ENCODE peak calls at places on chromosome 22, in four cellular contexts. W is IMR-90, R is mesendoderm, Z is H1. G is an unnamed sample.

GRCh38 chr22:41902016-41902415 is 12.9 kb downstream of the SHISA8 start:
- DNase-seq in W (no peak), R (no peak), Z (no peak), G (peak)

GRCh38 chr22:20312396-20313191 is 7.3 kb downstream of the DGCR6L start:
- DNase-seq in Z (no peak), W (no peak), R (no peak), G (peak)

GRCh38 chr22:19831016-19831415 is 23.7 kb downstream of the GNB1L start:
- DNase-seq in W (no peak), Z (no peak), R (no peak), G (no peak)

GRCh38 chr22:41288245-41288946 is 2.4 kb upstream of the RANGAP1 start:
- DNase-seq in R (peak), Z (no peak), W (peak), G (peak)

GRCh38 chr22:27993201-27993635 is 74.2 kb upstream of the PITPNB start:
- DNase-seq in Z (no peak), W (no peak), R (no peak), G (peak)

GRCh38 chr22:20118572-20119020 is 1.6 kb upstream of the TRMT2A start:
- DNase-seq in Z (no peak), W (no peak), R (no peak), G (no peak)

GRCh38 chr22:29245626-29246385 is 22.0 kb downstream of the RHBDD3 start:
- DNase-seq in W (peak), R (peak), Z (no peak), G (peak)

GRCh38 chr22:48331691-48332220 is 1495.9 kb downstream of the BRD1 start:
- DNase-seq in W (no peak), R (no peak), Z (no peak), G (no peak)

GRCh38 chr22:24726848-24727217 is 47.7 kb downstream of the PIWIL3 start:
- DNase-seq in Z (no peak), W (no peak), R (no peak), G (no peak)

GRCh38 chr22:42937164-42937854 is 77.6 kb downstream of the PACSIN2 start:
- DNase-seq in W (peak), R (peak), Z (no peak), G (peak)

GRCh38 chr22:47251911-47252310 is 489.5 kb downstream of the TBC1D22A start:
- DNase-seq in R (no peak), W (no peak), Z (no peak), G (no peak)

GRCh38 chr22:49238181-49239141 is 589.2 kb downstream of the BRD1 start:
- DNase-seq in Z (no peak), R (no peak), W (no peak), G (peak)

GRCh38 chr22:48819232-48819631 is 1008.4 kb downstream of the BRD1 start:
- DNase-seq in W (no peak), Z (no peak), R (no peak), G (no peak)

GRCh38 chr22:23763579-23764331 is 965 bp downstream of the C22orf15 start:
- DNase-seq in W (no peak), R (peak), Z (no peak), G (peak)

GRCh38 chr22:26724414-26724813 is 67.0 kb downstream of the MIAT start:
- DNase-seq in R (no peak), W (no peak), Z (no peak), G (no peak)

DNA sequence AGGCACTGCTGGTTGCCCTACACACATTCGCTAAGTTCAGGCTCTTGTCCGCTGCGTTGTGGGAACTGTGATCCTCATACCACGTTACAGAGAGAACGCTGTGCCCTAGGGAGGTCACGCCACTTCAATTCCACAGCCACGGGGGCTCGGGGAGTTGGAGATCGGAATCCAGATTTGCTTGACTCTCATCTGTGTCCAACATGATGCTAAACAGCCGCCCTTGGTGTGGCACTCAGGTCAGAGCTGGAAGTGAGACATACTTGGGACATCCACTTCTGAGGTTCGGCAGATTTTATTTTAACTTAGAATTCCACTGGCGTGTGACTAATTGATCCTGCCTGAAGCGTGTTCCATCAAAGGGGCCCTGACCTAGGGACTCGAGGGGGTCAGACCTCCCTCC is 41.7 kb downstream of the RIBC2 start:
- DNase-seq in W (no peak), R (no peak), Z (no peak), G (no peak)
- H4K8ac ChIP-seq in W (no peak), R (no peak), Z (no peak), G (no peak)

GRCh38 chr22:39173050-39173706 is 20.7 kb upstream of the CBX7 start:
- DNase-seq in R (no peak), W (no peak), Z (no peak), G (no peak)
- H4K8ac ChIP-seq in R (no peak), W (peak), Z (no peak), G (no peak)

DNA sequence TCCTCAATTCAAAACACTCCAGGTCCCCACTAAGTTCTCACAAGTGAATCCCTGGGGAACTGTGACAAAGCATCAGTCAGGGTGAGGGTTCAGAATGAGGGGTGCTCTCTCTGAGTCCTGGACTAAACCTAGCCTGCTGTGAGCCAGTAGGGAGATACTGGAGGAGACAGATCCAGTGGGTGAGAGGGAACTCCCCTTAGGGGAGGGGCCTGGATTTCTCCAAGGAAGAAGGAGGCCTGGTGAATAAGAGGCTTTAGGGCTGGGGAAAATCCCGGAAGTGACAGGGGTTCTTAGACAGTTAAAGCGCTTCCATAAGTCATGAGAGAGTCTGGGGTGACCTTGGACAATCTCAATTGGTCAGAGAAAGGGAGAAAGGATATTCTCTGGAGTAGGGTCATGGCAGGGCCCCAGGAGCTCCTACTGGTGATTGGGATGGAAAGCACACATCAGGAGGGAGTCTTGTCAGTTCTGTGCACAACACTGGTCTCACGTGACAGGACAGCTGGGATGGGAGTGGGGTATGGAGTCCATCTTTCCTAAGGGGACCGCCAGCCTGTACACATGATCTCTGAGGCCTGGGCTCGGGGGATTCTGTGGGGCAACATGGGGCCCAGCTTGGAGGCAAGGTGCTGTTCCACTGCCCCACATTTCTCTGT is 1.5 kb downstream of the TBC1D10A start:
- DNase-seq in R (peak), Z (no peak), W (peak), G (no peak)
- H4K8ac ChIP-seq in R (no peak), Z (no peak), W (peak), G (no peak)

GRCh38 chr22:39238561-39238960 is 6.2 kb downstream of the PDGFB start:
- DNase-seq in R (no peak), Z (no peak), W (no peak), G (no peak)

GRCh38 chr22:39236321-39237275 is 8.2 kb downstream of the PDGFB start:
- DNase-seq in W (no peak), Z (no peak), R (no peak), G (no peak)

GRCh38 chr22:39238966-39239510 is 5.7 kb downstream of the PDGFB start:
- DNase-seq in Z (no peak), R (no peak), W (no peak), G (no peak)

GRCh38 chr22:39238124-39238466 is 6.7 kb downstream of the PDGFB start:
- DNase-seq in W (no peak), Z (no peak), R (no peak), G (no peak)

GRCh38 chr22:39237276-39238123 is 7.3 kb downstream of the PDGFB start:
- DNase-seq in R (no peak), W (no peak), Z (no peak), G (no peak)
- H4K8ac ChIP-seq in R (no peak), W (no peak), Z (no peak), G (no peak)

DNA sequence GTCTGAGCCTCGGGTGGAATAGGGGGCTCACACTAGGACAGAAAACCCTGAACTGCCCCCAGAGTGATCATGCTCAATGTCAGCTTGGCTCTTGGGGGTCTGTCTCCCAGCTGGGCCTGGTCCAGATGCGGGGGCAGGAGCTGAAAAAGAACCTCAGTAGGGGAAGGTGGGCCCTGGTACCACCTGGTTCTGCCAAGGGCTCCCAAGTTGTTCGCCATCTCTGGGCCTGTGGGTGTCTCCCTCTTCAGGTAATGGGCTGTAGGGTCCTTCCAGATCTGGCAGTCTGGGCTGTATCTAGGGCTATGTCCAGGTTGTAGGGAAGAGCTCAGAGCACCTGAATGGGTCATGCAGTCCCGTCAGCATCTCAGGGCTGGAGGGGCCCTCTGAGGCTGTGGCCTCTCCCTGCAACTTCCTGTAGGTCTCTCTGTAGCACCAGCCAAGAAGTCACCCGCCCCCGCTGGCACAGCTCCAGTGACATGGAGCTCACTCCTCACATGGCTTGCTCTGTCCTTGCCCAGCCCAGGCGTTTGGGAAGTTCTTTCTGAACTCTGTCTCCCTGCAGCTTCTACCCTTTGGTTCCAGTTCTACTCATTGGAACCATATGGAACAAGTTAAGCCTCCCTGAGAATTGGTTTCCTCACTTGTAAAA is 33.0 kb upstream of the SOX10 start:
- DNase-seq in Z (no peak), R (no peak), W (peak), G (no peak)
- H4K8ac ChIP-seq in Z (peak), R (no peak), W (peak), G (no peak)

DNA sequence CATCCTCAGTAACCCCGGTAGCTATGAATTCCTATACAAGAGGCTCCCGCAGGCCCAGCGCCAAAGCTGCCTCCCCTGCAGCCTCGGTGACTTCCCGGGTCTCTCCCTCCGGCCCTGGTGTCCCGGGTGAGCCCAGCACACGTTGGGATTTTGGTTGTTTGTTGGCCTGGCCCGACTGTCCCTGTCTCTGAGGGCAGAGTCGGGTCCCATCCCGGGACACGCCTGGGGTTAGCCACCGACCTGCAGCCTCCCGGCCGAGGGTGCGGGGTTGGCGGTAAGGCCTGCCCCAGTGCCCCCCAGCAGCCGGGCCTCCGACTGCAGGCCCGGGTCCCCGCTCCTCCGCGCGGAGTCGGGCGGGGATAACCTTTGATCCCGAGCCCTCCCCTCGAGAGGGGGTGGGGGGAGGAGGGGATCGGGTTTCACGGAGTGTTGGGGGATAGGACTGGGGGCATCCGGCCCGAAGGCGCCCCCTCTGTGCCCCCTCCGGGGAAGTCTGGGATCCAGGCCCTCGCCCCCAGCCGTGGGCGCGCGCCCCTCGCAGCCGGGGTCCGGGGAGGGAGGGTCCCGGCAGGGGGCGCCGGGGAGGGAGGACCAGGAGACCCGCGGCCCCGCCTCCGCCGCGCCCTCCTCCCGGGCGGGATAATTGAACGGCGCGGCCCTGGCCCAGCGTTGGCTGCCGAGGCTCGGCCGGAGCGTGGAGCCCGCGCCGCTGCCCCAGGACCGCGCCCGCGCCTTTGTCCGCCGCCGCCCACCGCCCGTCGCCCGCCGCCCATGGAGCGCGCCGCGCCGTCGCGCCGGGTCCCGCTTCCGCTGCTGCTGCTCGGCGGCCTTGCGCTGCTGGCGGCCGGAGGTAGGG is at the start of gene FBLN1:
- DNase-seq in W (no peak), R (peak), Z (no peak), G (peak)
- H4K8ac ChIP-seq in W (peak), R (peak), Z (peak), G (no peak)

DNA sequence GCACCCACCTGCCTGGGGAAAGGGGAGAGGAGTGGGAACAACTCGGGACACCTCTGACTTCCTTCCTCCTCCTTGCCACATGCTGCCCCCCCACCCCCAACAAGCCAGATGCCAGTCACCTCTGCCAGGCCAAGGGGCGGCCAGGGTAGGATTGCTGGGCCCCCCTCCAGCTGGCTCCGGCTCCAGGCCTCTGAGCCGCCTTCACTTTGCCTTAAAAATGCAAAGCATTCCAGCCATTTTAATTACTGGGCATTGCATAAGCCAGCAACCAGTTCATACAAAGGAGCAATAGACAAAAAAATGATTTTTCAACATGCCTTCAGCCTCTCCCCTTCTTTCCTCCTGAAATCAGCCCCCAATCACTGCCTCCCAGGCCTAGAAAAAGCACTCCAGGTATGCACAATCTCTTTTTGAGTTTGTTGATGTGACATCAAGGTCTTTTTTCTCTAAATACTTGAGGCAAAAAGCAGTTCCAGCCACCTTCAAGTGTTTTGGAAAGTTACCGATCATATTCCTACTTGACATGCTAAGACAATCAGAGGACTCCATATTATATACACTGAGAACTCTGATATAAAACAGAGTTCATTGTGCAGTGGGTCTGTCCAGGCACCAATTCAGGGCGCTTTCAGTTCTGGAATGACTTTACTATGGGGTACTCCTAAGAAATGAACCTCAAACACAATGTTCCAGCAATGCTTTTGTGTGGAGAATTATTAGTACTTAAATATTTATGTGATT is 12.5 kb upstream of the TIMP3 start:
- DNase-seq in R (peak), Z (no peak), W (peak), G (no peak)
- H4K8ac ChIP-seq in R (no peak), Z (no peak), W (peak), G (no peak)

DNA sequence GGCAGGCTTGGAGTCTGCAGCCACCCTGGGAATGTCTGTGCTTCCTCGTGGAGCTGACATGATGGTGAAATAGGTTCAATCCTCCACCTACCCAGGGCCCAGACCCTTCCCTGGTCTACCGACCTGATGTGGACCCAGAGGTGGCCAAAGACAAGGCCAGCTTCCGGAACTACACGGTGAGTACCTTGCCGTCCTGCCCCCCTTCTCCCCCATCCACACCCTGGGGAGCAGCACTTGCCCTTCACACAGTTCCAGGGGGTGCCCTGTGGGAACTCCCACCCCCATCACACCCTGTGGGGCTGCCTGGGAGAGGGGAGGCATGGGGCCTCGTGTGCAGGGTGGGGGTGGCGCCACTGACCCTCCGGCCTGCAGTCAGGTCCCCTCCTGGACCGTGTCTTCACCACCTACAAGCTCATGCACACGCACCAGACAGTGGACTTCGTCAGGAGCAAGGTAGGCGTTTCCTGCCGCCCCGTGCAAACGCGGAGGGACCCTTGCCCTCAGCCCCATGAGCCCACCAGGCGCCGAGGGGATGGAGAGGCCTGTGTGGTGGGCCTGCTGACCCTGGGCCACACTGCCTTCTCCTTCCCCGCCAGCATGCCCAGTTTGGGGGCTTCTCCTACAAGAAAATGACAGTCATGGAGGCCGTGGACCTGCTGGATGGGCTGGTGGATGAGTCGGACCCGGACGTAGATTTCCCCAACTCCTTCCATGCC is 789 bp downstream of the MIOX start:
- DNase-seq in R (no peak), W (no peak), Z (no peak), G (no peak)
- H4K8ac ChIP-seq in R (no peak), W (no peak), Z (peak), G (no peak)

DNA sequence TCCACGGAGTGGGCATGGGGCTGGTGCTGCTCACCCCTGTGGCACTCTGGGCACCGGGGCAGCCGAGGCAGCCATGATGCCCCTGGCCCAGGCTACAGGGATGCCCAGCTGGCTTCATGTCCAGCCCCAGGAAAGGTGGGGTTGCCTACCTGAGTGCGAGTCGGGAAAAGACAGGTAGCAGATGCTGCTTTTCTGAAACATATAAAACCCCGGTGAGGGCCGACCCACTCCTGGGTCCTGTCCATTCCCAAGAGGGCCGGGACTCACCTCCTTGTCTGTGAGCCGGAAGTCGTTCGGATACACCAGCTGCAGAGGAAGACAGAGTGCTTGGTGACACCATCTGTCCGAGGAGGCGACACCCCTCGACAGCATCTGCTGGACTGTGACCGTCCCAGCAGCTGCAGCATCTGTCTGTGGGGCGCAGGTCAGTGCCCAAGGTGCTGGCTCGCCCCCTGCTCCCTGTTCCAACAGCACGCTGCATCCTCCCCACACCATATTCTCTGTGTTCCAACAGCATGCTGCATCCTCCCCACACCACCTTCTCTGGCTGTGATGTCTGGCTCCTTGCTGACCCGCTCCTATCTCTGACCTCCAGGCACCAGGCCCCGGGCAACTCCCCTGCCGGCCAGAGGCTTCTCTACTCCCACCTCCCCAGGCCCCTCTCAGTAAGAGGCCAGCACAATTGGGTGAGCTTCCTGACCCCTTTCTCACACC is 8.0 kb downstream of the DENND6B start:
- DNase-seq in Z (no peak), W (no peak), R (no peak), G (no peak)
- H4K8ac ChIP-seq in Z (no peak), W (no peak), R (no peak), G (no peak)

GRCh38 chr22:32817137-32817536 is 15.6 kb downstream of the TIMP3 start:
- DNase-seq in W (no peak), Z (no peak), R (no peak), G (no peak)
- H4K8ac ChIP-seq in W (no peak), Z (no peak), R (no peak), G (no peak)

G was measured in H9.